ENCODE peak calls at places on chromosomes 4 and X, in nine cellular contexts. A, S, W, Q, K, Y, J, O and H are unnamed samples.

GRCh38 chrX:151754042-151754419 is 19.5 kb downstream of the CNGA2 start:
- DNase-seq in A (peak), S (peak), W (no peak), Q (peak), K (peak), Y (peak), J (no peak), O (peak), H (peak)

GRCh38 chr4:48815483-48815882 is 15.4 kb upstream of the OCIAD1 start:
- DNase-seq in A (no peak), S (no peak), W (no peak), Q (no peak), K (no peak), Y (no peak), J (no peak), O (no peak), H (no peak)

GRCh38 chr4:110395416-110395815 is 80.5 kb upstream of the ENPEP start:
- DNase-seq in A (no peak), S (no peak), W (no peak), Q (no peak), K (no peak), Y (no peak), J (no peak), O (no peak), H (no peak)

GRCh38 chr4:40856836-40857362 is 107.1 kb downstream of the NSUN7 start:
- DNase-seq in A (peak), S (peak), W (no peak), Q (peak), K (peak), Y (peak), J (peak), O (peak), H (peak)

GRCh38 chrX:71282514-71283408 is 674 bp upstream of the NONO start:
- DNase-seq in A (no peak), S (no peak), W (peak), Q (no peak), K (peak), Y (peak), J (no peak), O (peak), H (peak)

GRCh38 chr4:142211444-142211843 is 575.1 kb downstream of the IL15 start:
- DNase-seq in A (no peak), S (no peak), W (no peak), Q (no peak), K (no peak), Y (no peak), J (no peak), O (peak), H (no peak)

GRCh38 chrX:1700757-1701156 is 85.9 kb downstream of the ASMT start:
- DNase-seq in A (no peak), S (no peak), W (no peak), Q (no peak), K (no peak), Y (no peak), J (no peak), O (no peak), H (no peak)

GRCh38 chr4:138188406-138189084 is 53.6 kb downstream of the SLC7A11 start:
- DNase-seq in A (no peak), S (no peak), W (no peak), Q (no peak), K (no peak), Y (no peak), J (no peak), O (no peak), H (peak)